ENCODE peak calls at places on chromosome 4, in nine cellular contexts. S is A549, Y is suprapubic skin, Z is tibial nerve, C is ovary, E is HepG2, I is transverse colon, B is GM12878, U is esophagus muscularis mucosa. W is an unnamed sample.

GRCh38 chr4:118155516-118155915 is 121.2 kb downstream of the NDST3 start:
- DNase-seq in C (no peak), I (no peak), Z (no peak), Y (no peak), E (no peak), B (no peak), U (no peak), S (no peak), W (no peak)

GRCh38 chr4:170227928-170228327 is 138.2 kb upstream of the AADAT start:
- DNase-seq in I (no peak), S (peak), U (no peak), Z (no peak), C (no peak), B (no peak), Y (no peak), E (no peak), W (no peak)

GRCh38 chr4:26267087-26267486 is 53.7 kb upstream of the RBPJ start:
- DNase-seq in B (no peak), Z (peak), U (peak), S (no peak), Y (peak), C (peak), E (no peak), I (peak), W (peak)

GRCh38 chr4:142901166-142901662 is 55.1 kb upstream of the INPP4B start:
- DNase-seq in I (no peak), Y (no peak), B (no peak), Z (no peak), S (no peak), U (no peak), E (no peak), C (no peak), W (no peak)

GRCh38 chr4:26015133-26015651 is 101.2 kb downstream of the SMIM20 start:
- DNase-seq in C (no peak), E (no peak), Y (peak), I (no peak), B (no peak), U (no peak), Z (peak), S (no peak), W (peak)

GRCh38 chr4:8101213-8101781 is 57.3 kb downstream of the ABLIM2 start:
- DNase-seq in C (peak), Y (no peak), B (no peak), E (peak), S (no peak), Z (peak), U (no peak), I (peak), W (no peak)

GRCh38 chr4:108571027-108571569 is 49.3 kb upstream of the RPL34 start:
- DNase-seq in B (no peak), Y (no peak), U (no peak), I (no peak), E (no peak), S (no peak), C (no peak), Z (no peak), W (no peak)

GRCh38 chr4:129144755-129145206 is 48.8 kb downstream of the C4orf33 start:
- DNase-seq in Y (no peak), I (no peak), C (no peak), B (no peak), S (no peak), U (no peak), Z (no peak), E (no peak), W (no peak)

GRCh38 chr4:180380733-180381132 is 1862.5 kb upstream of the TENM3 start:
- DNase-seq in U (no peak), Y (no peak), Z (no peak), E (no peak), C (no peak), I (no peak), B (no peak), S (no peak), W (no peak)

GRCh38 chr4:42404001-42404400 is 6.7 kb downstream of the SHISA3 start:
- DNase-seq in B (no peak), Z (no peak), S (peak), C (no peak), U (no peak), E (no peak), Y (no peak), I (no peak), W (no peak)

GRCh38 chr4:127501103-127501502 is 131.7 kb upstream of the INTU start:
- DNase-seq in Z (no peak), E (no peak), B (no peak), U (no peak), I (no peak), Y (no peak), S (no peak), C (no peak), W (no peak)

GRCh38 chr4:87525636-87526035 is 3.5 kb downstream of the SPARCL1 start:
- DNase-seq in Y (no peak), E (no peak), C (no peak), S (no peak), B (no peak), I (no peak), Z (no peak), U (no peak), W (no peak)

GRCh38 chr4:7173821-7174220 is 18.5 kb upstream of the SORCS2 start:
- DNase-seq in B (no peak), C (no peak), Y (peak), Z (no peak), S (no peak), E (no peak), I (no peak), U (no peak), W (no peak)

GRCh38 chr4:143286733-143287570 is 49.7 kb upstream of the GAB1 start:
- DNase-seq in B (no peak), I (no peak), C (no peak), S (no peak), U (no peak), E (no peak), Y (no peak), Z (no peak), W (no peak)

GRCh38 chr4:17492058-17492741 is 19.7 kb downstream of the QDPR start:
- DNase-seq in C (no peak), Z (no peak), E (no peak), Y (no peak), B (no peak), I (no peak), S (no peak), U (no peak), W (no peak)

GRCh38 chr4:16082424-16083216 is 1.2 kb downstream of the PROM1 start:
- DNase-seq in E (peak), B (no peak), C (peak), S (peak), Y (no peak), U (peak), Z (no peak), I (peak), W (no peak)

GRCh38 chr4:153634737-153635353 is 49.2 kb upstream of the TLR2 start:
- DNase-seq in S (peak), B (no peak), Z (no peak), I (no peak), E (peak), Y (no peak), C (no peak), U (no peak), W (no peak)

GRCh38 chr4:6763330-6763851 is 19.1 kb upstream of the KIAA0232 start:
- DNase-seq in C (no peak), U (no peak), E (no peak), Y (no peak), Z (no peak), B (no peak), I (peak), S (no peak), W (no peak)

GRCh38 chr4:8320386-8320750 is 50.8 kb downstream of the HTRA3 start:
- DNase-seq in Z (no peak), C (peak), U (no peak), Y (peak), E (peak), B (no peak), S (no peak), I (no peak), W (peak)

GRCh38 chr4:169745291-169745690 is 12.5 kb downstream of the HPF1 start:
- DNase-seq in S (no peak), C (no peak), E (no peak), I (no peak), B (no peak), U (no peak), Z (no peak), Y (no peak), W (no peak)

GRCh38 chr4:163866728-163867313 is 372.3 kb downstream of the TMA16 start:
- DNase-seq in Y (no peak), S (no peak), I (no peak), Z (no peak), C (no peak), B (no peak), E (no peak), U (no peak), W (no peak)

GRCh38 chr4:110132822-110133719 is 65.3 kb downstream of the ELOVL6 start:
- DNase-seq in Z (no peak), I (peak), S (no peak), U (no peak), C (no peak), E (peak), Y (no peak), B (no peak), W (no peak)

GRCh38 chr4:182023469-182023868 is 219.7 kb upstream of the TENM3 start:
- DNase-seq in C (no peak), B (no peak), Y (no peak), E (no peak), U (no peak), S (no peak), I (no peak), Z (no peak), W (no peak)

GRCh38 chr4:10106421-10107039 is 10.1 kb downstream of the WDR1 start:
- DNase-seq in I (peak), S (peak), U (peak), B (no peak), C (peak), Z (peak), Y (peak), E (no peak), W (peak)

GRCh38 chr4:80921441-80921840 is 109.1 kb upstream of the BMP3 start:
- DNase-seq in Y (no peak), S (no peak), Z (no peak), U (no peak), B (no peak), E (no peak), I (no peak), C (no peak), W (no peak)

GRCh38 chr4:76657443-76657842 is 222.4 kb downstream of the SHROOM3 start:
- DNase-seq in U (no peak), E (no peak), C (no peak), I (no peak), Y (no peak), Z (no peak), B (no peak), S (no peak), W (no peak)
- TF ChIP-seq EP300 in U (no peak), E (no peak), C (no peak), I (no peak), Y (no peak), Z (no peak), B (no peak), S (no peak), W (no peak)

DNA sequence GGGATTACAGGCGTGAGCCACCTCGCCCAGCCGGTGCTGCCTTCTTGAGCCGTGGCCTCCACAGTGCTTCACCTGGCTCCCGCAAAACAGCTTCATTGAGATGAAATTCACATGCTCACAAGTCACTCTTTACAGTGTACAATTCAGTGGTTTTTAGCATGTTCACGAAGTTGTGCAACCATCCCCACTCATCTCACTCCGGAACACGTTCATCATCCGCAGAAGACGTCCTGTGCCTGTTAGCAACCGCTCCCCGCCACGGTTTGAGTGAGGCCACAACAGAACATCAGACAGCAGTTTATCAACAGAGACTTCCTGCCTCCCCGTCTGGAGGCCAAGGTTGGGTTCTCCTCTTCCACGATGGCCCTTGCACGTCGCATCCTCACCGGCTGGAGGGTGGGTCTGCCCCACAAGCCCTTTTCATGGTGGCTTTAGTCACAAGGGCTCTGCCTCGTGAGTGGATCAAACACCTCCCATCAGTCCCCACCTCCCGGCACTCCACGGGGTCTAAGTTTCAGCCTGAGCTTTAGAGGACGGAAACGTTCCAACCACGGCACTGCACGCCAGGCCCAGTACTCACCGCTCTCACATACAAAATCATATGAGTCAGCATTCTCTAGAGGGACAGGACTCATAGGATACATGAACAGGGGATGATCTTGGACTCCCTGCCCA is 29.6 kb upstream of the SPON2 start:
- DNase-seq in E (no peak), U (peak), C (peak), I (peak), B (peak), Z (peak), S (no peak), Y (peak), W (peak)
- TF ChIP-seq EP300 in E (no peak), U (peak), C (no peak), I (peak), B (peak), Z (no peak), S (no peak), Y (no peak), W (peak)

GRCh38 chr4:79198886-79199591 is 126.8 kb downstream of the NAA11 start:
- DNase-seq in B (no peak), Z (no peak), Y (no peak), E (no peak), S (no peak), C (no peak), U (no peak), I (no peak), W (no peak)
- TF ChIP-seq EP300 in B (no peak), Z (no peak), Y (no peak), E (no peak), S (no peak), C (no peak), U (no peak), I (no peak), W (no peak)

GRCh38 chr4:23993373-23993772 is 103.5 kb upstream of the PPARGC1A start:
- DNase-seq in Y (no peak), I (no peak), C (no peak), B (no peak), E (no peak), S (no peak), U (no peak), Z (no peak), W (no peak)
- TF ChIP-seq EP300 in Y (no peak), I (no peak), C (no peak), B (no peak), E (no peak), S (no peak), U (no peak), Z (no peak), W (no peak)

DNA sequence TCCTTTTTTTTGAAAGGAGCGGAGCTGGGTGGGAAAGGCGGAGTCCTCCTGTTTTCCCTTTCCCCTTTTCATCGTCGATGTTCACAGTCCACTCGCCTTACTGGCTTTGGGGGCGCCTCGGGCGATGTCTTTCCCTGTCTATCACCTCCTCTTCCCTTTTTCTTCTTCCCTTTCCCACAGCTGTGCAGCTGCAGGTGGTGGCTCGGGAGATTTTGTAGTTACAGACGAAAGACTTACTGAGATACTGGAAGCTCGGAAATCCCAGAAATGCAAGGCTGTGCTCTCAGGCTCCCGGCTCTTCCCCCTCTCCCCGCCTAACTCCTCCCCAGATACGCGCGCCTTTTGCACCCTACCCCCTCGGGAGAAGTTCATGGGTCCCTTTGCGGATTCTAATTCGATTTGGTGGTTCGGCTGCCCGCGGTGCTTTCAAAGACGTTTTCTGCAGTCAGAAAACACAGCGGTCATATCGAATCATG is 1.3 kb downstream of the SEPTIN11 start:
- DNase-seq in S (peak), U (no peak), C (peak), Y (no peak), E (no peak), B (no peak), Z (no peak), I (peak), W (no peak)
- TF ChIP-seq EP300 in S (no peak), U (no peak), C (no peak), Y (no peak), E (no peak), B (no peak), Z (no peak), I (no peak), W (no peak)

GRCh38 chr4:69836321-69836720 is 23.6 kb downstream of the SULT1E1 start:
- DNase-seq in S (no peak), C (no peak), Z (no peak), U (no peak), B (no peak), I (no peak), Y (no peak), E (no peak), W (no peak)
- TF ChIP-seq EP300 in S (no peak), C (no peak), Z (no peak), U (no peak), B (no peak), I (no peak), Y (no peak), E (no peak), W (no peak)